ENCODE peak calls at places on chromosomes 16 and 17, in nine cellular contexts. W is brain microvascular endothelial cell, V is colonic mucosa, O is NB4, S is AG09309, E is adrenal gland, J is left ventricle myocardium inferior, G is endodermal cell, R is pancreas. I is an unnamed sample.

GRCh38 chr16:89722392-89723278 is 1.3 kb downstream of the ZNF276 start:
- DNase-seq in W (peak), V (peak), O (peak), S (no peak), E (peak), J (peak), G (peak), R (no peak), I (no peak)

GRCh38 chr17:72466606-72467005 is 345.8 kb downstream of the SOX9 start:
- DNase-seq in W (no peak), V (no peak), O (no peak), S (no peak), E (no peak), J (no peak), G (no peak), R (no peak), I (no peak)

GRCh38 chr17:65305116-65305515 is 167.9 kb downstream of the RGS9 start:
- DNase-seq in W (no peak), V (no peak), O (no peak), S (no peak), E (no peak), J (no peak), G (no peak), R (no peak), I (no peak)

GRCh38 chr16:53745753-53746258 is 41.9 kb downstream of the FTO start:
- DNase-seq in W (no peak), V (no peak), O (no peak), S (no peak), E (no peak), J (no peak), G (no peak), R (no peak), I (no peak)

GRCh38 chr17:64130559-64131001 is 636 bp upstream of the ERN1 start:
- DNase-seq in W (peak), V (peak), O (no peak), S (no peak), E (peak), J (no peak), G (no peak), R (no peak), I (no peak)

GRCh38 chr16:10728035-10728462 is 15.6 kb upstream of the NUBP1 start:
- DNase-seq in W (no peak), V (no peak), O (no peak), S (no peak), E (no peak), J (no peak), G (no peak), R (no peak), I (no peak)

GRCh38 chr17:30117548-30118155 is 1.0 kb downstream of the NSRP1 start:
- DNase-seq in W (no peak), V (no peak), O (no peak), S (no peak), E (no peak), J (no peak), G (no peak), R (no peak), I (no peak)

GRCh38 chr17:56558088-56558487 is 35.4 kb upstream of the NOG start:
- DNase-seq in W (no peak), V (no peak), O (no peak), S (no peak), E (no peak), J (no peak), G (no peak), R (no peak), I (no peak)

GRCh38 chr16:31460582-31461002 is 1.3 kb downstream of the ARMC5 start:
- DNase-seq in W (peak), V (no peak), O (peak), S (peak), E (no peak), J (no peak), G (no peak), R (no peak), I (no peak)

GRCh38 chr16:59558679-59559078 is 824.6 kb upstream of the GOT2 start:
- DNase-seq in W (no peak), V (no peak), O (no peak), S (no peak), E (no peak), J (no peak), G (no peak), R (no peak), I (no peak)

GRCh38 chr17:15083225-15083624 is 181.9 kb downstream of the PMP22 start:
- DNase-seq in W (no peak), V (no peak), O (no peak), S (no peak), E (no peak), J (peak), G (peak), R (no peak), I (no peak)

GRCh38 chr17:17216776-17217175 is 10.6 kb upstream of the PLD6 start:
- DNase-seq in W (no peak), V (no peak), O (no peak), S (no peak), E (no peak), J (no peak), G (no peak), R (no peak), I (no peak)

GRCh38 chr16:81650982-81651562 is 128.0 kb upstream of the PLCG2 start:
- DNase-seq in W (peak), V (peak), O (no peak), S (no peak), E (peak), J (peak), G (peak), R (no peak), I (no peak)

GRCh38 chr17:62859146-62859545 is 51.0 kb upstream of the MARCHF10 start:
- DNase-seq in W (no peak), V (no peak), O (no peak), S (peak), E (no peak), J (no peak), G (no peak), R (no peak), I (no peak)

GRCh38 chr17:64687959-64688358 is 25.9 kb upstream of the SMURF2 start:
- DNase-seq in W (no peak), V (no peak), O (no peak), S (no peak), E (no peak), J (no peak), G (no peak), R (no peak), I (no peak)

DNA sequence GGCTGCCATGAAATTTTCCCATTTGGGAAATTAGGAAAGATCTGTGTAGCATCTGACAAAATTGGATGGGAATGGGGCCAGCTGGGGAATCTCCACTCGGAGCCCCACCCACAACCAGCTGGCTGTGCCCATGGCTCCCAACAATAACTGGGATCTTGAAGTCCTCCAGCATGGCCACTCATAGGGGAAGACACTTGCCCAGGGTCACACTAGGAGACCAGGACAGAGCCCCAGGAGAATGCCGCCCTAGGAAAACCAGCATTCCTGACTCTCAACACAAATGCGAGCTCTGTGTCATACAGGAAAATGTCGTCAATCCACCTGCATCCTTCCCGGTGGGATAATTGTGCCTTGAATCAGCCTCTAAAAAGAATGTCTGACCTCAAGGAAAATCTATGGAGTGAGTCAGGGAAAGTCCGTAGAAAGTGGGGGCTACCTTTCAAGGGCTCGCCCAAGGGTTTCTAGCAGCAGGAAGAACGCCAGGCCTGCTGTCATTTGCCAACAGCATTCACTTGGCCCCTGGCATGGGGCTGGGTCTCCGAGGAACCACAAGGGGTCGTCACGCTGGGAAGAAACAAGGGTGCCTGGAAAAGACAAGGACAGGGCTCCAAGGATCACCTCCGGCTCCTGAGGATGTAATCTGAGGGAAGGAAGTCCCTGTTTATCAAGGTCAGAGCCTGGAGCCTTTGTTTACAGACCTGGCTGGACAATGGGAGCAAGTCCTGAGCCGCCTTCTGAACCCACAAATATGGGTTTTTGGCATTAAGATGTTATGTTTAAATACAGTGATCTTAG is 15.9 kb downstream of the CDH5 start:
- DNase-seq in W (peak), V (no peak), O (no peak), S (peak), E (no peak), J (no peak), G (peak), R (no peak), I (peak)
- TF ChIP-seq CTCF in W (no peak), V (no peak), O (no peak), S (no peak), E (no peak), J (no peak), G (peak), R (no peak), I (peak)

GRCh38 chr17:39736319-39737165 is 1.2 kb upstream of the GRB7 start:
- DNase-seq in W (no peak), V (peak), O (no peak), S (no peak), E (no peak), J (no peak), G (no peak), R (peak), I (no peak)

GRCh38 chr17:39738568-39738901 is 797 bp downstream of the GRB7 start:
- DNase-seq in W (no peak), V (peak), O (no peak), S (no peak), E (no peak), J (no peak), G (peak), R (peak), I (no peak)

GRCh38 chr17:39737331-39737760 is 392 bp upstream of the GRB7 start:
- DNase-seq in W (no peak), V (no peak), O (no peak), S (no peak), E (no peak), J (no peak), G (no peak), R (peak), I (no peak)

GRCh38 chr17:39739020-39739884 is 1.5 kb downstream of the GRB7 start:
- DNase-seq in W (no peak), V (peak), O (no peak), S (no peak), E (no peak), J (no peak), G (peak), R (peak), I (no peak)

DNA sequence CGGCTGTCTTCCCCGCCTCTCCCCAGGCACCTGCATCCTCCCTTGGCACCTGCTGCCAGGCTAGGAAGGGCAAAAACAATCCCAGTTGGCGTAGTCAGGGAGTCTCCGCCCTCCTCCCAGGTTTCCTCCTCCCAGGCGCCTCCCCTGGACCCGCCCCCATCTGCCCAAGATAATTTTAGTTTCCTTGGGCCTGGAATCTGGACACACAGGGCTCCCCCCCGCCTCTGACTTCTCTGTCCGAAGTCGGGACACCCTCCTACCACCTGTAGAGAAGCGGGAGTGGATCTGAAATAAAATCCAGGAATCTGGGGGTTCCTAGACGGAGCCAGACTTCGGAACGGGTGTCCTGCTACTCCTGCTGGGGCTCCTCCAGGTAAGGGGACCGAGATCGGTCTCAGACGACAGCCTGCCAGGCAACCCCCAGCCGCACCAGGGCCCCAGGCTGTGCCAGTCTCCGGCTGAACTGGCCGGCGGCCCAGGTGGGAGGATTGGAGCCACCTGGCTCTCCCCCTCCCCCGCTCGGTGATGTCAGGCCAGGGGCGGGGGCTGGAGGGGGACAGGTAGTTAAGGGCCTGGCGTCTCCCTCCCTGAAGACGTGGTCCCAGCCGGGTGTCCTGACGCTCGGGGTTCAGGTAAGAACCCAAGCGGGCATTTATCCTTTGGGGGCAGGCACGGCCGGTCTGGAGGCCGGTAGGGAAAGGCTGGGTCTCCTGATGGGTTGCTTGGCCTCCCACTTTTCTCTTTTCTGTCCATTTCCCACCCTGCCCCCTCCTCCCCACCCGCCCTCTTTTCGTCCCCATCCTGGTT is at the start of gene GRB7:
- DNase-seq in W (no peak), V (peak), O (no peak), S (no peak), E (no peak), J (no peak), G (peak), R (peak), I (no peak)
- H3K4me3 ChIP-seq in W (peak), V (peak), O (no peak), S (no peak), E (peak), J (peak), G (peak), R (peak), I (peak)

GRCh38 chr17:10118788-10119130 is 79.6 kb downstream of the GAS7 start:
- DNase-seq in W (no peak), V (no peak), O (peak), S (no peak), E (no peak), J (no peak), G (peak), R (no peak), I (no peak)

GRCh38 chr17:10116676-10117075 is 81.7 kb downstream of the GAS7 start:
- DNase-seq in W (no peak), V (no peak), O (no peak), S (no peak), E (no peak), J (no peak), G (peak), R (no peak), I (no peak)

GRCh38 chr17:10116267-10116666 is 82.1 kb downstream of the GAS7 start:
- DNase-seq in W (no peak), V (no peak), O (no peak), S (no peak), E (no peak), J (no peak), G (peak), R (no peak), I (no peak)

GRCh38 chr17:10117085-10117484 is 81.3 kb downstream of the GAS7 start:
- DNase-seq in W (no peak), V (no peak), O (no peak), S (no peak), E (no peak), J (no peak), G (no peak), R (no peak), I (no peak)

GRCh38 chr17:10117581-10118001 is 80.8 kb downstream of the GAS7 start:
- DNase-seq in W (no peak), V (no peak), O (peak), S (no peak), E (no peak), J (peak), G (peak), R (no peak), I (no peak)
- TF ChIP-seq CTCF in W (no peak), V (no peak), O (peak), S (no peak), E (no peak), J (no peak), G (peak), R (no peak), I (no peak)

DNA sequence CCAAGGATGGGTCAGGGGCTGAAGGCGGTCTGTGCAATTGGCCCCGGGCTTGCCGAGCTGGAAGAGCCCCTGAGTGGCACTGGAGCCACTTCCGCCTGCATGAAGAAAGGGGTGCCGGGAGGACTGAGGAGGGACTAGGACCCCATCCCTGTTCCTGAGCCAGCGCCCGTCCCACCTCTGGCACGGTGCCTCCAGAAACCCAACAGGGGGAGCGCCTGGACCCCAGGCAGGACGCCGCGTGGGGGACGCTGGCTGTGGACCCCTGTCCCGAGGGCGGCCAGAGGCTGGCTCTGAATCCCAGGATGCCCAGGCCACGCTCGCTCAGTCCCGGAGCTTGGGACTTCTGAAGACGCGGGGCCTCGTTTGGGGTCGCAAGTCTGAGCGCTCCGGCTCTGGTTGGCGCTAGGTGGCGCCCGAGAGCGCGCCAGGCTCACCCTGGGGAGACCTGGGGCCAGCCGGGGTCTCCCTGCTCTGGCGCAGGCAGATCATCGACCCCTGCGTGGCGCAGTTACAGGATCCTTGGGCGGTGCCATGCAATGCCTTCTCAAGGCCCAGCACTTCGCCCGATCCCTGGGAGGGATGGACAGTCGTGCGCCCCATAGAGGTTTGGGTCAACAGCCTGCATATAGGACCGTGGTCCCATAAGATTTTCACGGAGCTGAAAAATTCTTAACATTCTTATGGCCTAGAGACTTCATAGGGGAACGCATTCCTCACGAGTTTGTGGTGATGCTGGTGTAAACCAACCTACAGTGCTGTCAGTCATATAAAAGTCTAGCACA is 58.5 kb upstream of the CREBBP start:
- DNase-seq in W (peak), V (peak), O (peak), S (no peak), E (no peak), J (peak), G (peak), R (peak), I (no peak)
- H3K4me3 ChIP-seq in W (peak), V (peak), O (no peak), S (peak), E (peak), J (peak), G (no peak), R (peak), I (peak)

DNA sequence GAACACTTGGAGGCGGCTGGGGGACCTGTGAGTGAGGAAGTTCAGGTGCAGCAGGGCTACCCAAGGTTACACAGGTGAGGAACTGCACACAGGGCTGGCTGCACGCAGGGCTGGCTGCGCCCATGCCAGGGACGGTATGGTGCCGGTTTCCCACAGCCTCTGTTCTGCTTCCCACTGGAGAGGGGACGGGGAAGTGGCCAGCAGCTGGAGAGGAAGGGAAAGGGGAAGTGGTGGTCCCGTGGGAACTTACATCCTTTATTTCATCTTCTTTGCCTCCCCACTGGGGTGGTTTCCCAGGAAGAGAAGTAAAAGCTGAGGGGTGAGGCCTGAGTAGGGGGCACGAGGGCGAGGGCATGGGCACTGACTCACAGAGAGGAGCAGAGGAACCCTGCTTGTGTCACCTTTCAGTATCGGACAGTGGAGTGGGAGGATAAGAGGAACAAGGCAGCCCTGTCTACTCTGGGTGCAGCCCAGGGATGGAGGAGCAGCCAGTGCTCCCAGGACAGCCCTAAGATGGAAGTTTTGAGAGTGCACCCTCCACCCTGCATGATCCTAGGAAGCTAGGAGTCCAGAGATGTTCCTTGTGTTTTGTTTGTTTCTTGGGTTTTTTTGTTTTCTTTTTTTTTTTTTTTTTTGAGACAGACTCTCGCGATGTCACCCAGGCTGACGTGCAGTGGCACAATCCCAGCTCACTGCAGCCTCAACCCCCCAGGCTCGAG is 25.5 kb upstream of the CDH1 start:
- DNase-seq in W (no peak), V (no peak), O (peak), S (no peak), E (no peak), J (peak), G (no peak), R (no peak), I (no peak)
- TF ChIP-seq CTCF in W (no peak), V (no peak), O (no peak), S (no peak), E (no peak), J (no peak), G (no peak), R (no peak), I (no peak)

GRCh38 chr16:64211306-64211705 is 910.6 kb downstream of the CDH11 start:
- DNase-seq in W (no peak), V (no peak), O (no peak), S (no peak), E (no peak), J (no peak), G (no peak), R (no peak), I (no peak)
- H3K4me3 ChIP-seq in W (no peak), V (no peak), O (no peak), S (no peak), E (no peak), J (no peak), G (no peak), R (no peak), I (no peak)

DNA sequence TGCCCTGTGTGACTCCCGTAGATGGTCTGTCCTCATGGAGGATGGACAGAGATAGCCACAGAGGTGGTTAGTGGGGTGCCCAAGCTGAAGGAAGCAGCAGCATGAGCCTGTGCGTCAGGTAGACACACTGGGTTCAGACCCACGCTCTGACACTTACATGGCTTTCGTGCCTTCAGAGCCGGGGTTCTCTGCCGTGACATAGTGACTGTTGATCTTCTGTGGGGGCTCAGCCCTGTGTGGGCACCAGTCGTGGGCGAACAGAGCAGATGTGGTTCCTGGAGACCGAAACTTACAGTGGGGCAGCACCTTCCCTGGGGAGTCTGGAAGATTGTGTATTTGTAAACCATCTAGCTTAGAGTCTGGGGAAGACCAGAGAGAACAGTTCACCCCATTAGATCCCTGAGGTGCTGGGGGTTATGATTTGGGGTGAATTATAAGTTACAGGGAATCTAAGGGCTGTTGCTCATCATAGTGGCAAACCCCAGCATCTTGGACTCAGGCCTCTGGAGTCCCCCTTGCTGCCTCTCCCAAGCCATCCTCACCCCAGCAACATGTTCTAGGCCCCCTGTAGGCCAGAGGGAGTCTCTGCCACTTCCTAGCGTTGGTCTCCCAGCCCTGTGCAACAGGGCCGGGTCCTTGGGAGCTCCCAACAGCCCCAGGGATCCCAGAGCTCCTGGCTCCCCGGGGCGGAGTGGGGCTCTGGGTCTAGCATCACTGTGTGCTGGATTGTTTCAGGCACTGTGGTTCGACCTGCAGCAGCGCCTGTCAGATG is 28.6 kb downstream of the NECAB2 start:
- DNase-seq in W (no peak), V (no peak), O (no peak), S (no peak), E (no peak), J (no peak), G (no peak), R (no peak), I (no peak)
- TF ChIP-seq CTCF in W (peak), V (no peak), O (no peak), S (no peak), E (no peak), J (no peak), G (peak), R (no peak), I (no peak)

I was measured in kidney epithelial cell.